ENCODE peak calls at places on chromosome 1, in four cellular contexts. R is activated T-cell treated with anti-CD3 and anti-CD28 coated beads for 4 hours, U is hepatocyte, C is neural crest cell. J is an unnamed sample.

GRCh38 chr1:234842726-234843641 is 233.0 kb upstream of the IRF2BP2 start:
- DNase-seq in R (peak), U (no peak), C (no peak), J (peak)

GRCh38 chr1:165152727-165153126 is 203.8 kb downstream of the LMX1A start:
- DNase-seq in U (peak), R (no peak), C (no peak), J (no peak)

GRCh38 chr1:25462732-25463131 is 32.0 kb downstream of the MACO1 start:
- DNase-seq in C (no peak), R (no peak), U (no peak), J (no peak)

GRCh38 chr1:166908942-166909341 is 32.9 kb upstream of the TADA1 start:
- DNase-seq in U (no peak), C (no peak), R (no peak), J (no peak)

GRCh38 chr1:156102634-156103511 is 11.6 kb upstream of the LMNA start:
- DNase-seq in U (no peak), R (no peak), C (no peak), J (no peak)

GRCh38 chr1:101567582-101568189 is 330.9 kb downstream of the S1PR1 start:
- DNase-seq in U (peak), C (peak), R (peak), J (peak)

GRCh38 chr1:119631086-119631432 is 17.0 kb downstream of the ZNF697 start:
- DNase-seq in C (no peak), U (no peak), R (no peak), J (no peak)

GRCh38 chr1:225389850-225390249 is 38.0 kb downstream of the LBR start:
- DNase-seq in C (no peak), U (no peak), R (no peak), J (no peak)

GRCh38 chr1:112046630-112047029 is 57.2 kb upstream of the KCND3 start:
- DNase-seq in U (no peak), C (no peak), R (no peak), J (no peak)

GRCh38 chr1:57003398-57004139 is 37.8 kb upstream of the C8B start:
- DNase-seq in U (no peak), R (no peak), C (no peak), J (no peak)

GRCh38 chr1:50929376-50929958 is 30.6 kb downstream of the FAF1 start:
- DNase-seq in U (peak), C (no peak), R (no peak), J (no peak)

GRCh38 chr1:173532237-173532636 is 55.1 kb downstream of the PRDX6 start:
- DNase-seq in R (no peak), C (no peak), U (no peak), J (no peak)

J was measured in Right ventricle myocardium superior.